ENCODE peak calls at places on chromosomes 6 and 20, in five cellular contexts. One of them, this sample, is unnamed.

GRCh38 chr20:10110151-10110550 is 75.4 kb downstream of the ANKEF1 start:
- DNase-seq in iPS-NIHi11: no peak
- DNase-seq in OCI-LY7: no peak
- DNase-seq in kidney epithelial cell: no peak
- DNase-seq in activated gamma-delta T cell treated with Interleukin-2 at 50 U/mL for 16 hours: no peak
- DNase-seq in this sample: no peak

GRCh38 chr6:2986722-2987196 is 12.9 kb upstream of the NQO2 start:
- DNase-seq in activated gamma-delta T cell treated with Interleukin-2 at 50 U/mL for 16 hours: no peak
- DNase-seq in iPS-NIHi11: no peak
- DNase-seq in kidney epithelial cell: no peak
- DNase-seq in OCI-LY7: no peak
- DNase-seq in this sample: no peak

GRCh38 chr6:16976418-16977183 is 125.2 kb upstream of the STMND1 start:
- DNase-seq in iPS-NIHi11: no peak
- DNase-seq in kidney epithelial cell: no peak
- DNase-seq in activated gamma-delta T cell treated with Interleukin-2 at 50 U/mL for 16 hours: no peak
- DNase-seq in OCI-LY7: no peak
- DNase-seq in this sample: no peak

GRCh38 chr6:53492860-53493634 is 51.9 kb downstream of the GCLC start:
- DNase-seq in kidney epithelial cell: peak
- DNase-seq in activated gamma-delta T cell treated with Interleukin-2 at 50 U/mL for 16 hours: no peak
- DNase-seq in OCI-LY7: peak
- DNase-seq in iPS-NIHi11: peak
- DNase-seq in this sample: peak

GRCh38 chr20:54005524-54005923 is 64.9 kb downstream of the BCAS1 start:
- DNase-seq in activated gamma-delta T cell treated with Interleukin-2 at 50 U/mL for 16 hours: no peak
- DNase-seq in iPS-NIHi11: no peak
- DNase-seq in OCI-LY7: no peak
- DNase-seq in kidney epithelial cell: no peak
- DNase-seq in this sample: no peak

GRCh38 chr6:110813813-110814487 is 1.3 kb downstream of the CDK19 start:
- DNase-seq in OCI-LY7: peak
- DNase-seq in iPS-NIHi11: peak
- DNase-seq in activated gamma-delta T cell treated with Interleukin-2 at 50 U/mL for 16 hours: no peak
- DNase-seq in kidney epithelial cell: no peak
- DNase-seq in this sample: peak

GRCh38 chr6:106141441-106142237 is 55.5 kb downstream of the PRDM1 start:
- DNase-seq in kidney epithelial cell: no peak
- DNase-seq in OCI-LY7: peak
- DNase-seq in activated gamma-delta T cell treated with Interleukin-2 at 50 U/mL for 16 hours: peak
- DNase-seq in iPS-NIHi11: no peak
- DNase-seq in this sample: peak

GRCh38 chr6:26362093-26362835 is 2.7 kb upstream of the BTN3A2 start:
- DNase-seq in activated gamma-delta T cell treated with Interleukin-2 at 50 U/mL for 16 hours: no peak
- DNase-seq in iPS-NIHi11: no peak
- DNase-seq in kidney epithelial cell: no peak
- DNase-seq in OCI-LY7: no peak
- DNase-seq in this sample: no peak

GRCh38 chr20:43774754-43775153 is 48.0 kb upstream of the GTSF1L start:
- DNase-seq in kidney epithelial cell: no peak
- DNase-seq in activated gamma-delta T cell treated with Interleukin-2 at 50 U/mL for 16 hours: no peak
- DNase-seq in iPS-NIHi11: no peak
- DNase-seq in OCI-LY7: no peak
- DNase-seq in this sample: no peak

GRCh38 chr6:18135171-18135570 is 12.7 kb upstream of the NHLRC1 start:
- DNase-seq in iPS-NIHi11: no peak
- DNase-seq in activated gamma-delta T cell treated with Interleukin-2 at 50 U/mL for 16 hours: no peak
- DNase-seq in kidney epithelial cell: no peak
- DNase-seq in OCI-LY7: no peak
- DNase-seq in this sample: no peak

GRCh38 chr6:118464620-118465019 is 83.5 kb upstream of the PLN start:
- DNase-seq in OCI-LY7: no peak
- DNase-seq in activated gamma-delta T cell treated with Interleukin-2 at 50 U/mL for 16 hours: no peak
- DNase-seq in kidney epithelial cell: no peak
- DNase-seq in iPS-NIHi11: no peak
- DNase-seq in this sample: no peak

GRCh38 chr20:8389381-8390368 is 257.6 kb downstream of the PLCB1 start:
- DNase-seq in OCI-LY7: peak
- DNase-seq in kidney epithelial cell: no peak
- DNase-seq in iPS-NIHi11: peak
- DNase-seq in activated gamma-delta T cell treated with Interleukin-2 at 50 U/mL for 16 hours: no peak
- DNase-seq in this sample: no peak

GRCh38 chr20:20095114-20095872 is 43.0 kb downstream of the CFAP61 start:
- DNase-seq in OCI-LY7: no peak
- DNase-seq in iPS-NIHi11: no peak
- DNase-seq in kidney epithelial cell: no peak
- DNase-seq in activated gamma-delta T cell treated with Interleukin-2 at 50 U/mL for 16 hours: no peak
- DNase-seq in this sample: no peak

GRCh38 chr6:111478064-111478476 is 4.9 kb downstream of the REV3L start:
- DNase-seq in kidney epithelial cell: no peak
- DNase-seq in activated gamma-delta T cell treated with Interleukin-2 at 50 U/mL for 16 hours: no peak
- DNase-seq in OCI-LY7: no peak
- DNase-seq in iPS-NIHi11: no peak
- DNase-seq in this sample: no peak

GRCh38 chr6:108575905-108576494 is 15.3 kb downstream of the FOXO3 start:
- DNase-seq in OCI-LY7: no peak
- DNase-seq in activated gamma-delta T cell treated with Interleukin-2 at 50 U/mL for 16 hours: no peak
- DNase-seq in iPS-NIHi11: no peak
- DNase-seq in kidney epithelial cell: no peak
- DNase-seq in this sample: no peak

GRCh38 chr20:53751394-53752368 is 158.0 kb upstream of the ZNF217 start:
- DNase-seq in activated gamma-delta T cell treated with Interleukin-2 at 50 U/mL for 16 hours: peak
- DNase-seq in kidney epithelial cell: no peak
- DNase-seq in OCI-LY7: peak
- DNase-seq in iPS-NIHi11: no peak
- DNase-seq in this sample: no peak

GRCh38 chr6:130697661-130698535 is 129.3 kb upstream of the SMLR1 start:
- DNase-seq in kidney epithelial cell: no peak
- DNase-seq in OCI-LY7: peak
- DNase-seq in iPS-NIHi11: peak
- DNase-seq in activated gamma-delta T cell treated with Interleukin-2 at 50 U/mL for 16 hours: peak
- DNase-seq in this sample: no peak

GRCh38 chr20:50735813-50736212 is 4.4 kb downstream of the PARD6B start:
- DNase-seq in activated gamma-delta T cell treated with Interleukin-2 at 50 U/mL for 16 hours: no peak
- DNase-seq in kidney epithelial cell: no peak
- DNase-seq in OCI-LY7: no peak
- DNase-seq in iPS-NIHi11: no peak
- DNase-seq in this sample: no peak

GRCh38 chr6:14819001-14819400 is 426.9 kb upstream of the JARID2 start:
- DNase-seq in OCI-LY7: no peak
- DNase-seq in iPS-NIHi11: no peak
- DNase-seq in kidney epithelial cell: no peak
- DNase-seq in activated gamma-delta T cell treated with Interleukin-2 at 50 U/mL for 16 hours: no peak
- DNase-seq in this sample: no peak

GRCh38 chr6:153015094-153015645 is 12.7 kb upstream of the MTRF1L start:
- DNase-seq in activated gamma-delta T cell treated with Interleukin-2 at 50 U/mL for 16 hours: no peak
- DNase-seq in OCI-LY7: no peak
- DNase-seq in kidney epithelial cell: no peak
- DNase-seq in iPS-NIHi11: no peak
- DNase-seq in this sample: no peak

GRCh38 chr6:11224966-11225463 is 7.5 kb downstream of the NEDD9 start:
- DNase-seq in activated gamma-delta T cell treated with Interleukin-2 at 50 U/mL for 16 hours: no peak
- DNase-seq in OCI-LY7: no peak
- DNase-seq in iPS-NIHi11: no peak
- DNase-seq in kidney epithelial cell: no peak
- DNase-seq in this sample: no peak

GRCh38 chr20:53611449-53611894 is 17.8 kb upstream of the ZNF217 start:
- DNase-seq in activated gamma-delta T cell treated with Interleukin-2 at 50 U/mL for 16 hours: no peak
- DNase-seq in iPS-NIHi11: no peak
- DNase-seq in kidney epithelial cell: peak
- DNase-seq in OCI-LY7: peak
- DNase-seq in this sample: no peak

GRCh38 chr6:165842291-165842936 is 179.4 kb upstream of the PDE10A start:
- DNase-seq in OCI-LY7: no peak
- DNase-seq in iPS-NIHi11: peak
- DNase-seq in activated gamma-delta T cell treated with Interleukin-2 at 50 U/mL for 16 hours: no peak
- DNase-seq in kidney epithelial cell: no peak
- DNase-seq in this sample: no peak